ENCODE peak calls at places on chromosome 1, in five cellular contexts. Y is fibroblast of villous mesenchyme, M is adrenal gland, H is mucosa of descending colon, K is fibroblast of lung. R is an unnamed sample.

GRCh38 chr1:177466286-177466685 is 295.5 kb downstream of the BRINP2 start:
- DNase-seq in Y (no peak), M (no peak), H (no peak), K (no peak), R (no peak)

GRCh38 chr1:89989791-89990190 is 5.1 kb upstream of the ZNF326 start:
- DNase-seq in Y (no peak), M (no peak), H (peak), K (no peak), R (no peak)

GRCh38 chr1:242132446-242132845 is 133.5 kb upstream of the MAP1LC3C start:
- DNase-seq in Y (no peak), M (no peak), H (no peak), K (no peak), R (no peak)

GRCh38 chr1:234781241-234782056 is 171.5 kb upstream of the IRF2BP2 start:
- DNase-seq in Y (peak), M (no peak), H (no peak), K (no peak), R (no peak)

GRCh38 chr1:212686591-212686990 is 13.0 kb downstream of the BATF3 start:
- DNase-seq in Y (no peak), M (no peak), H (no peak), K (no peak), R (no peak)

GRCh38 chr1:151493042-151493441 is 18.1 kb upstream of the CGN start:
- DNase-seq in Y (no peak), M (no peak), H (no peak), K (no peak), R (no peak)

GRCh38 chr1:211648336-211648735 is 27.1 kb downstream of the NEK2 start:
- DNase-seq in Y (peak), M (peak), H (peak), K (no peak), R (no peak)

GRCh38 chr1:216919033-216919970 is 196.1 kb upstream of the ESRRG start:
- DNase-seq in Y (no peak), M (no peak), H (no peak), K (no peak), R (no peak)

GRCh38 chr1:65235867-65236805 is 73.2 kb upstream of the DNAJC6 start:
- DNase-seq in Y (peak), M (no peak), H (no peak), K (peak), R (no peak)

GRCh38 chr1:226535626-226536025 is 12.9 kb upstream of the STUM start:
- DNase-seq in Y (no peak), M (no peak), H (no peak), K (no peak), R (no peak)

GRCh38 chr1:230365723-230366307 is 60.3 kb downstream of the PGBD5 start:
- DNase-seq in Y (no peak), M (no peak), H (no peak), K (no peak), R (no peak)

GRCh38 chr1:239140968-239141367 is 245.4 kb upstream of the CHRM3 start:
- DNase-seq in Y (no peak), M (no peak), H (no peak), K (no peak), R (no peak)

GRCh38 chr1:20370628-20371200 is 80.0 kb downstream of the VWA5B1 start:
- DNase-seq in Y (no peak), M (no peak), H (no peak), K (no peak), R (peak)

GRCh38 chr1:165174485-165174884 is 182.0 kb downstream of the LMX1A start:
- DNase-seq in Y (no peak), M (no peak), H (no peak), K (no peak), R (no peak)

GRCh38 chr1:110064576-110065337 is 5.7 kb downstream of the ALX3 start:
- DNase-seq in Y (no peak), M (no peak), H (no peak), K (no peak), R (no peak)

GRCh38 chr1:17181785-17182464 is 23.0 kb upstream of the PADI1 start:
- DNase-seq in Y (no peak), M (no peak), H (no peak), K (no peak), R (no peak)

GRCh38 chr1:202212787-202213186 is 19.2 kb downstream of the LGR6 start:
- DNase-seq in Y (no peak), M (no peak), H (no peak), K (no peak), R (no peak)

GRCh38 chr1:202215472-202216130 is 22.0 kb downstream of the LGR6 start:
- DNase-seq in Y (no peak), M (no peak), H (no peak), K (no peak), R (no peak)

GRCh38 chr1:202210969-202211368 is 17.4 kb downstream of the LGR6 start:
- DNase-seq in Y (no peak), M (no peak), H (no peak), K (no peak), R (no peak)

GRCh38 chr1:202214089-202214843 is 20.7 kb downstream of the LGR6 start:
- DNase-seq in Y (no peak), M (no peak), H (no peak), K (no peak), R (no peak)

GRCh38 chr1:202213361-202214088 is 19.9 kb downstream of the LGR6 start:
- DNase-seq in Y (no peak), M (no peak), H (no peak), K (no peak), R (no peak)
- H3K4me3 ChIP-seq in Y (no peak), M (no peak), H (no peak), K (no peak), R (no peak)

GRCh38 chr1:200918006-200918405 is 23.3 kb downstream of the INAVA start:
- DNase-seq in Y (no peak), M (no peak), H (no peak), K (no peak), R (no peak)

GRCh38 chr1:200919386-200919785 is 24.7 kb downstream of the INAVA start:
- DNase-seq in Y (no peak), M (no peak), H (no peak), K (no peak), R (no peak)

GRCh38 chr1:200917291-200917817 is 22.7 kb downstream of the INAVA start:
- DNase-seq in Y (no peak), M (no peak), H (peak), K (no peak), R (no peak)

GRCh38 chr1:200916681-200917080 is 22.0 kb downstream of the INAVA start:
- DNase-seq in Y (no peak), M (no peak), H (no peak), K (no peak), R (no peak)

GRCh38 chr1:200916152-200916551 is 21.5 kb downstream of the INAVA start:
- DNase-seq in Y (no peak), M (no peak), H (no peak), K (no peak), R (no peak)
- TF ChIP-seq CTCF in Y (no peak), M (no peak), H (no peak), K (no peak), R (peak)

GRCh38 chr1:87202922-87203655 is 125.6 kb upstream of the LMO4 start:
- DNase-seq in Y (no peak), M (no peak), H (no peak), K (no peak), R (no peak)
- H3K4me3 ChIP-seq in Y (no peak), M (no peak), H (no peak), K (no peak), R (no peak)

GRCh38 chr1:224517171-224517570 is 82.6 kb upstream of the WDR26 start:
- DNase-seq in Y (no peak), M (no peak), H (no peak), K (no peak), R (no peak)

GRCh38 chr1:224519874-224520273 is 85.3 kb upstream of the WDR26 start:
- DNase-seq in Y (no peak), M (no peak), H (no peak), K (peak), R (no peak)

GRCh38 chr1:224523676-224524075 is 89.1 kb upstream of the WDR26 start:
- DNase-seq in Y (no peak), M (no peak), H (no peak), K (no peak), R (no peak)

GRCh38 chr1:224521904-224522734 is 87.5 kb upstream of the WDR26 start:
- DNase-seq in Y (no peak), M (no peak), H (no peak), K (no peak), R (no peak)

DNA sequence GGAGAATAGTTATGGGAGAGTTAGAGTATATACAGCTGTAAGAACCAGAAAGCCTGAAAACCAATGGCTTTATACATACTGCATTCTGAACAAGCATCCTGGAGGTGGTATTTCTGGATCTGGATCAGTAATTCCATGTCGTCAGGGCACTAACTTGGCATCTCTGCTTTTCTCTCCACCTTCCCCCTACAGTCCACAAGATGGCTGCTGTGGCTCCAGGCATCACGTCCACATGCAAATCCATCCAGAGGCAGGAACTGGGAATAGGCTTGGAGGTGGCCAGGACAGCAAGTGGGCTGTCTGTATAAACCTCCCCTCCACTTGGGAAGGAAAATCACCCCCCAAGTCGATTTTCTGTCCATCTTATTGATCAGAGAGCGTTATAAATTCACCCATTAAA is 86.2 kb upstream of the WDR26 start:
- DNase-seq in Y (no peak), M (no peak), H (no peak), K (no peak), R (no peak)
- TF ChIP-seq CTCF in Y (no peak), M (no peak), H (no peak), K (no peak), R (no peak)

DNA sequence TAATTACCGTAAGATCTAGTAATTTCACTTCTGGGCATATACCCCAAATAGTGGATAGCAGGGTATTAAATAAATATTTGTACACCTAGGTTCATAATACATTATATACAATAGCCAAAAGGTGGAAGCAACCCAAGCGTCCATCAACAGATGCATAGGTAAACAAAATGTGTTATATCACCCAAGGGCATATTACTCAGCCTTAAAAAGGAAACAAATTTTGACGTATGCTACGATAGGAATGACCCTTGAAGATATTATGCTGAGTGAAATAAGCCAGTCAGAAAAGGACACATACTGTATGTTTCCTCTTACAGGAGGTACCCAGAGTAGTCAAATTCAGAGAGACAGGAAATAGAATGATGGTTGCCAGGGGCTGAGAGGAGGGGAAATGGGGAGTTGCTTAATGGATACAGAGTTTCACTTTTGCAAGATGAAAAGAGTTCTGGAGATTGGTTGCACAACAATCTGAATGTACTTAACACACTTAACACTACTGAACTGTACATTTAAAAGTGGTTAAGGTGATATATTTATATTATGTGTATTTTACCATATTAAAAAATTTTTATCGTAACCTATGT is 36.6 kb upstream of the KCTD3 start:
- DNase-seq in Y (no peak), M (no peak), H (no peak), K (no peak), R (no peak)
- H3K4me3 ChIP-seq in Y (no peak), M (no peak), H (no peak), K (no peak), R (no peak)

R was measured in HFF-Myc.